ENCODE peak calls at places on chromosomes 3 and 15, in eight cellular contexts. T is Karpas-422; L is keratinocyte; G is naive thymus-derived CD4-positive, alpha-beta T cell; Z is AG04449; J is mammary epithelial cell; A is HFF-Myc; K is endodermal cell. X is an unnamed sample.

GRCh38 chr3:81744366-81744765 is 17.1 kb downstream of the GBE1 start:
- DNase-seq in T (no peak), L (peak), G (no peak), Z (peak), J (peak), A (peak), K (no peak), X (peak)

GRCh38 chr3:122918576-122919290 is 108.8 kb downstream of the SEMA5B start:
- DNase-seq in T (no peak), L (no peak), G (no peak), Z (no peak), J (no peak), A (no peak), K (peak), X (no peak)

GRCh38 chr15:44735482-44736260 is 657 bp upstream of the TRIM69 start:
- DNase-seq in T (peak), L (no peak), G (no peak), Z (no peak), J (no peak), A (no peak), K (no peak), X (no peak)

GRCh38 chr15:40108061-40108854 is 421 bp downstream of the BMF start:
- DNase-seq in T (peak), L (no peak), G (no peak), Z (no peak), J (peak), A (no peak), K (peak), X (no peak)

GRCh38 chr3:146277953-146278631 is 27.2 kb upstream of the PLSCR4 start:
- DNase-seq in T (no peak), L (no peak), G (no peak), Z (peak), J (peak), A (peak), K (no peak), X (peak)

GRCh38 chr15:78306176-78306774 is 6.9 kb upstream of the SKIC8 start:
- DNase-seq in T (no peak), L (no peak), G (no peak), Z (no peak), J (no peak), A (no peak), K (no peak), X (peak)

GRCh38 chr3:195087321-195087720 is 183.6 kb downstream of the XXYLT1 start:
- DNase-seq in T (no peak), L (no peak), G (no peak), Z (no peak), J (no peak), A (no peak), K (peak), X (no peak)

GRCh38 chr3:136075816-136076215 is 110.3 kb downstream of the PPP2R3A start:
- DNase-seq in T (peak), L (no peak), G (no peak), Z (no peak), J (no peak), A (no peak), K (no peak), X (peak)

GRCh38 chr3:179723617-179724016 is 70.8 kb downstream of the USP13 start:
- DNase-seq in T (no peak), L (no peak), G (no peak), Z (no peak), J (no peak), A (no peak), K (no peak), X (no peak)

GRCh38 chr15:78155355-78155939 is 6.3 kb downstream of the IDH3A start:
- DNase-seq in T (no peak), L (no peak), G (no peak), Z (no peak), J (no peak), A (no peak), K (no peak), X (no peak)

GRCh38 chr3:170320471-170321121 is 36.9 kb upstream of the SKIL start:
- DNase-seq in T (no peak), L (no peak), G (no peak), Z (no peak), J (no peak), A (no peak), K (peak), X (no peak)

GRCh38 chr3:69869643-69870042 is 129.9 kb upstream of the SAMMSON start:
- DNase-seq in T (no peak), L (no peak), G (no peak), Z (no peak), J (no peak), A (no peak), K (no peak), X (no peak)

GRCh38 chr15:52668133-52668532 is 11.1 kb downstream of the ATOSA start:
- DNase-seq in T (no peak), L (no peak), G (no peak), Z (no peak), J (no peak), A (no peak), K (no peak), X (no peak)

GRCh38 chr3:119098620-119099222 is 47.2 kb upstream of the TEX55 start:
- DNase-seq in T (peak), L (no peak), G (no peak), Z (peak), J (peak), A (peak), K (no peak), X (peak)

GRCh38 chr15:69160976-69161877 is 792 bp downstream of the GLCE start:
- DNase-seq in T (no peak), L (no peak), G (no peak), Z (no peak), J (peak), A (no peak), K (peak), X (no peak)

GRCh38 chr3:13890377-13891016 is 10.6 kb upstream of the WNT7A start:
- DNase-seq in T (no peak), L (peak), G (no peak), Z (no peak), J (peak), A (no peak), K (peak), X (no peak)

GRCh38 chr3:13162550-13163320 is 89.5 kb upstream of the IQSEC1 start:
- DNase-seq in T (no peak), L (no peak), G (no peak), Z (no peak), J (no peak), A (no peak), K (no peak), X (no peak)

GRCh38 chr15:68370768-68371151 is 61.2 kb downstream of the ITGA11 start:
- DNase-seq in T (peak), L (no peak), G (no peak), Z (no peak), J (no peak), A (no peak), K (no peak), X (no peak)

GRCh38 chr15:69903476-69904295 is 194.0 kb downstream of the TLE3 start:
- DNase-seq in T (no peak), L (no peak), G (no peak), Z (peak), J (no peak), A (no peak), K (no peak), X (peak)

GRCh38 chr3:58191361-58191991 is 19.3 kb downstream of the DNASE1L3 start:
- DNase-seq in T (no peak), L (no peak), G (no peak), Z (no peak), J (no peak), A (no peak), K (no peak), X (no peak)

GRCh38 chr3:183253364-183253960 is 409 bp downstream of the B3GNT5 start:
- DNase-seq in T (no peak), L (no peak), G (peak), Z (no peak), J (no peak), A (no peak), K (peak), X (no peak)

GRCh38 chr15:92069308-92070244 is 216.1 kb downstream of the SLCO3A1 start:
- DNase-seq in T (no peak), L (peak), G (no peak), Z (peak), J (peak), A (no peak), K (no peak), X (peak)

GRCh38 chr3:113223831-113224240 is 12.5 kb downstream of the BOC start:
- DNase-seq in T (no peak), L (no peak), G (no peak), Z (no peak), J (no peak), A (no peak), K (no peak), X (no peak)

GRCh38 chr15:70569718-70570231 is 193.6 kb downstream of the UACA start:
- DNase-seq in T (no peak), L (no peak), G (no peak), Z (no peak), J (peak), A (no peak), K (peak), X (no peak)

GRCh38 chr3:47772788-47773187 is 8.9 kb downstream of the SMARCC1 start:
- DNase-seq in T (no peak), L (no peak), G (no peak), Z (no peak), J (no peak), A (no peak), K (no peak), X (no peak)

DNA sequence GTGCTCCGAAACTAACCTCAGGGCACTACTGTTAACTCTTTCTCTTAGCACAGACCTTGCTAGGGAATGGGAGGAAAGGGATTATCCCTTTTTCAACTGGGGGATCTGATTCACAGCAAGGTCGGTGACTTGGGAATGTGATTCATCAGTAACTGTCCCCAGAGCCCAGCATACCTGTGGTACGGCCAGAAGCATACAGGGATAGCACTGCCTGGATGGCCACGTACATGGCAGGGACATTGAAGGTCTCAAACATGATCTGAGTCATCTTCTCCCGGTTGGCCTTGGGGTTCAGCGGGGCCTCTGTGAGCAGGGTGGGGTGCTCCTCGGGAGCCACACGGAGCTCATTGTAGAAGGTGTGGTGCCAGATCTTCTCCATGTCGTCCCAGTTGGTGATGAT is 2.3 kb downstream of the ACTC1 start:
- DNase-seq in T (no peak), L (no peak), G (no peak), Z (no peak), J (no peak), A (no peak), K (no peak), X (no peak)
- H3K4me3 ChIP-seq in T (no peak), L (no peak), G (no peak), Z (no peak), J (no peak), A (no peak), K (no peak), X (peak)

DNA sequence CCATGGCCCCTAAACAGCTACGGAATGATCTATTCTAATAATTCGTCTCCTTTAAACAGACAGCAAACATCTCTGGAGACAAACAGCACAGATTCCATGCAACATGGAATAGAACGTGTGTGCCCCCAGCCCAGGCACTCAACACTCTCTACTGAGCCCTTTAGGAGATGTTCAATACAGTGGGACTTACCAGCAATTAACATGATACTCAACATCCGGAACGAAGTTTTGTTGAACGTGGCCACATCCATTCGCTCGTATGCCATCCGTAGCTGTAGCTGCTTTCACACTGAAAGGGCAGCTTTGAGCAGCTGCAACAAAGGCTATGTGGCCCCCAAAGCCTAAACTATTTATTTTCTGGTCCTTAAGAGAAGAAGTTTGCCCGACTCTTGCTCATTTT is 3.5 kb downstream of the ADAMTS17 start:
- DNase-seq in T (no peak), L (no peak), G (no peak), Z (no peak), J (no peak), A (no peak), K (no peak), X (no peak)
- H3K4me3 ChIP-seq in T (no peak), L (no peak), G (no peak), Z (no peak), J (no peak), A (no peak), K (no peak), X (no peak)

GRCh38 chr15:42355291-42355690 is 4.0 kb upstream of the CAPN3 start:
- DNase-seq in T (no peak), L (no peak), G (no peak), Z (no peak), J (no peak), A (no peak), K (no peak), X (no peak)

GRCh38 chr15:42358141-42358540 is 1.2 kb upstream of the CAPN3 start:
- DNase-seq in T (no peak), L (no peak), G (no peak), Z (no peak), J (no peak), A (no peak), K (no peak), X (no peak)

GRCh38 chr15:42360535-42361112 is 1.3 kb downstream of the CAPN3 start:
- DNase-seq in T (no peak), L (no peak), G (no peak), Z (no peak), J (no peak), A (no peak), K (no peak), X (no peak)

GRCh38 chr15:42359990-42360389 is 689 bp downstream of the CAPN3 start:
- DNase-seq in T (no peak), L (no peak), G (no peak), Z (no peak), J (no peak), A (no peak), K (no peak), X (no peak)

GRCh38 chr15:42359249-42359648 is at the start of gene CAPN3:
- DNase-seq in T (no peak), L (no peak), G (no peak), Z (no peak), J (no peak), A (no peak), K (no peak), X (no peak)
- H3K4me3 ChIP-seq in T (no peak), L (no peak), G (no peak), Z (no peak), J (no peak), A (no peak), K (no peak), X (no peak)

GRCh38 chr3:28575100-28575747 is 226.6 kb upstream of the AZI2 start:
- DNase-seq in T (no peak), L (no peak), G (no peak), Z (no peak), J (no peak), A (no peak), K (peak), X (no peak)
- H3K4me3 ChIP-seq in T (no peak), L (peak), G (no peak), Z (no peak), J (no peak), A (no peak), K (peak), X (peak)

DNA sequence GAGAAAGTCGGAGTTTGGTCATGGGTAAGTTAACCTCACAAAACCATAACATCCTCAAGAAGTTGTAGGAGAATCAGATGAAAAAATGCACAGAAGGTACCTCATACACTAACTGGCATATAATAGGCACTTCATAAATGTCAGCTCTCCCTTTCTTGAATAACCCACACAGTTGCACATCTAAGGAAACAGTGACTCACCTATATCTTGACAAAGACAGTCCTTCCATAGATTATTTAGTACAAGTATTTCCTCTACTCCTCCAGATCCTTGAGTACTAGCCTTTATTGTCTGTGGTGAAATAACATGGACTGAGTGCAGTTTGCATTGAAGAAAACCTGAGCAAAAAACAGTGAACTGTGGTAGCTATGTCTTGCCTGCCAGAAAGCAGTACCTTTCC is 46.6 kb downstream of the MAGI1 start:
- DNase-seq in T (no peak), L (no peak), G (no peak), Z (no peak), J (peak), A (no peak), K (no peak), X (no peak)
- H3K4me3 ChIP-seq in T (no peak), L (no peak), G (no peak), Z (no peak), J (no peak), A (no peak), K (no peak), X (no peak)

X was measured in skeletal muscle cell.